ENCODE peak calls at places on chromosome 14, in seven cellular contexts. Y is heart right ventricle, F is iPS-NIHi11, Z is HEK293T, W is NCI-H524 treated with DMSO at 0.1 percent for 48 hours, H is RWPE1, T is NCI-H345. S is an unnamed sample.

GRCh38 chr14:70897475-70897874 is 9.8 kb upstream of the PCNX1 start:
- DNase-seq in Y (no peak), F (no peak), Z (no peak), W (no peak), H (no peak), T (no peak), S (no peak)

GRCh38 chr14:61965030-61965745 is 203.0 kb downstream of the SNAPC1 start:
- DNase-seq in Y (no peak), F (no peak), Z (no peak), W (no peak), H (peak), T (no peak), S (no peak)

GRCh38 chr14:89206426-89206825 is 210.6 kb downstream of the FOXN3 start:
- DNase-seq in Y (no peak), F (no peak), Z (no peak), W (no peak), H (no peak), T (no peak), S (no peak)

GRCh38 chr14:98189077-98189476 is 1082.9 kb downstream of the BCL11B start:
- DNase-seq in Y (no peak), F (no peak), Z (no peak), W (no peak), H (no peak), T (peak), S (no peak)

GRCh38 chr14:95396221-95396620 is 76.5 kb upstream of the CLMN start:
- DNase-seq in Y (no peak), F (no peak), Z (no peak), W (no peak), H (no peak), T (no peak), S (no peak)

GRCh38 chr14:53764846-53765245 is 191.8 kb downstream of the BMP4 start:
- DNase-seq in Y (no peak), F (no peak), Z (no peak), W (no peak), H (peak), T (no peak), S (no peak)

GRCh38 chr14:45120109-45120508 is 14.2 kb downstream of the FKBP3 start:
- DNase-seq in Y (no peak), F (no peak), Z (no peak), W (no peak), H (no peak), T (no peak), S (no peak)

GRCh38 chr14:64806862-64807495 is 72.7 kb downstream of the SPTB start:
- DNase-seq in Y (no peak), F (no peak), Z (no peak), W (no peak), H (no peak), T (no peak), S (no peak)

GRCh38 chr14:88154321-88154720 is 149.4 kb downstream of the GPR65 start:
- DNase-seq in Y (no peak), F (no peak), Z (no peak), W (no peak), H (no peak), T (no peak), S (no peak)

GRCh38 chr14:23483216-23483854 is 13.8 kb downstream of the NGDN start:
- DNase-seq in Y (no peak), F (peak), Z (peak), W (peak), H (no peak), T (peak), S (no peak)

GRCh38 chr14:65224799-65225198 is 122.5 kb upstream of the MAX start:
- DNase-seq in Y (no peak), F (no peak), Z (no peak), W (no peak), H (no peak), T (peak), S (peak)

GRCh38 chr14:59454131-59454530 is 11.0 kb downstream of the GPR135 start:
- DNase-seq in Y (no peak), F (no peak), Z (no peak), W (no peak), H (peak), T (no peak), S (no peak)

GRCh38 chr14:102215522-102216250 is 76.0 kb downstream of the WDR20 start:
- DNase-seq in Y (peak), F (no peak), Z (no peak), W (no peak), H (no peak), T (peak), S (peak)

GRCh38 chr14:51780741-51781140 is 79.7 kb upstream of the GNG2 start:
- DNase-seq in Y (no peak), F (no peak), Z (no peak), W (no peak), H (no peak), T (no peak), S (no peak)

GRCh38 chr14:96592591-96593388 is 90.6 kb downstream of the PAPOLA start:
- DNase-seq in Y (peak), F (peak), Z (no peak), W (no peak), H (peak), T (no peak), S (peak)

GRCh38 chr14:93788557-93789365 is 476 bp upstream of the PRIMA1 start:
- DNase-seq in Y (peak), F (peak), Z (peak), W (peak), H (peak), T (peak), S (peak)

GRCh38 chr14:74913986-74914573 is 9.0 kb downstream of the RPS6KL1 start:
- DNase-seq in Y (peak), F (peak), Z (peak), W (no peak), H (peak), T (peak), S (peak)

GRCh38 chr14:101808020-101808641 is 46.6 kb downstream of the PPP2R5C start:
- DNase-seq in Y (no peak), F (peak), Z (peak), W (peak), H (no peak), T (no peak), S (no peak)

GRCh38 chr14:96156804-96157760 is 47.6 kb upstream of the BDKRB2 start:
- DNase-seq in Y (no peak), F (no peak), Z (no peak), W (no peak), H (no peak), T (no peak), S (no peak)

GRCh38 chr14:68690106-68690960 is 102.5 kb downstream of the ZFP36L1 start:
- DNase-seq in Y (no peak), F (no peak), Z (no peak), W (no peak), H (no peak), T (no peak), S (no peak)

GRCh38 chr14:42535397-42535796 is 928.7 kb downstream of the LRFN5 start:
- DNase-seq in Y (no peak), F (no peak), Z (no peak), W (no peak), H (no peak), T (no peak), S (no peak)

GRCh38 chr14:62943202-62943601 is 102.1 kb downstream of the KCNH5 start:
- DNase-seq in Y (no peak), F (no peak), Z (no peak), W (no peak), H (no peak), T (no peak), S (no peak)

GRCh38 chr14:88245321-88245720 is 77.7 kb downstream of the KCNK10 start:
- DNase-seq in Y (no peak), F (no peak), Z (no peak), W (no peak), H (no peak), T (peak), S (no peak)

GRCh38 chr14:100994082-100994481 is 90.6 kb upstream of the RTL1 start:
- DNase-seq in Y (no peak), F (no peak), Z (no peak), W (no peak), H (peak), T (no peak), S (no peak)

GRCh38 chr14:77267937-77268699 is 2.9 kb downstream of the NGB start:
- DNase-seq in Y (no peak), F (no peak), Z (no peak), W (no peak), H (no peak), T (no peak), S (no peak)

S was measured in left ventricle myocardium superior.